ENCODE peak calls at places on chromosome 14, in four cellular contexts. One of them, this sample, is unnamed.

GRCh38 chr14:42140831-42141279 is 534.2 kb downstream of the LRFN5 start:
- DNase-seq in HepG2: no peak
- DNase-seq in H1: no peak
- DNase-seq in GM12878: no peak
- DNase-seq in this sample: no peak

GRCh38 chr14:68757618-68758081 is 35.2 kb downstream of the ZFP36L1 start:
- DNase-seq in HepG2: peak
- DNase-seq in H1: no peak
- DNase-seq in GM12878: no peak
- DNase-seq in this sample: no peak

GRCh38 chr14:103103461-103104388 is 9.2 kb downstream of the EXOC3L4 start:
- DNase-seq in HepG2: peak
- DNase-seq in H1: peak
- DNase-seq in GM12878: no peak
- DNase-seq in this sample: peak

GRCh38 chr14:78127233-78127632 is 42.9 kb upstream of the NRXN3 start:
- DNase-seq in HepG2: no peak
- DNase-seq in H1: no peak
- DNase-seq in GM12878: no peak
- DNase-seq in this sample: no peak

GRCh38 chr14:88706425-88706824 is 86.3 kb downstream of the EML5 start:
- DNase-seq in HepG2: no peak
- DNase-seq in H1: no peak
- DNase-seq in GM12878: no peak
- DNase-seq in this sample: no peak

GRCh38 chr14:70931008-70931407 is 23.7 kb downstream of the PCNX1 start:
- DNase-seq in HepG2: no peak
- DNase-seq in H1: no peak
- DNase-seq in GM12878: no peak
- DNase-seq in this sample: no peak

GRCh38 chr14:68282479-68283377 is 463.1 kb downstream of the RAD51B start:
- DNase-seq in HepG2: peak
- DNase-seq in H1: no peak
- DNase-seq in GM12878: peak
- DNase-seq in this sample: no peak

GRCh38 chr14:33016611-33017010 is 77.9 kb downstream of the NPAS3 start:
- DNase-seq in HepG2: no peak
- DNase-seq in H1: no peak
- DNase-seq in GM12878: no peak
- DNase-seq in this sample: no peak

GRCh38 chr14:104138098-104138890 is at the start of gene KIF26A:
- DNase-seq in HepG2: no peak
- DNase-seq in H1: peak
- DNase-seq in GM12878: no peak
- DNase-seq in this sample: peak

GRCh38 chr14:75120546-75121291 is 6.1 kb downstream of the NEK9 start:
- DNase-seq in HepG2: no peak
- DNase-seq in H1: no peak
- DNase-seq in GM12878: no peak
- DNase-seq in this sample: no peak

GRCh38 chr14:69880051-69880487 is 853 bp downstream of the SMOC1 start:
- DNase-seq in HepG2: peak
- DNase-seq in H1: no peak
- DNase-seq in GM12878: no peak
- DNase-seq in this sample: no peak

GRCh38 chr14:77145975-77146740 is 4.6 kb upstream of the ZDHHC22 start:
- DNase-seq in HepG2: no peak
- DNase-seq in H1: no peak
- DNase-seq in GM12878: no peak
- DNase-seq in this sample: peak

GRCh38 chr14:89198544-89199329 is 218.3 kb downstream of the FOXN3 start:
- DNase-seq in HepG2: no peak
- DNase-seq in H1: no peak
- DNase-seq in GM12878: no peak
- DNase-seq in this sample: no peak

GRCh38 chr14:30883508-30884294 is 9.3 kb downstream of the COCH start:
- DNase-seq in HepG2: no peak
- DNase-seq in H1: no peak
- DNase-seq in GM12878: no peak
- DNase-seq in this sample: no peak

GRCh38 chr14:61925732-61926445 is 163.7 kb downstream of the SNAPC1 start:
- DNase-seq in HepG2: no peak
- DNase-seq in H1: no peak
- DNase-seq in GM12878: no peak
- DNase-seq in this sample: no peak

GRCh38 chr14:96071561-96071960 is 32.4 kb downstream of the C14orf132 start:
- DNase-seq in HepG2: no peak
- DNase-seq in H1: no peak
- DNase-seq in GM12878: no peak
- DNase-seq in this sample: no peak

GRCh38 chr14:103767306-103767894 is 51.8 kb downstream of the ZFYVE21 start:
- DNase-seq in HepG2: no peak
- DNase-seq in H1: no peak
- DNase-seq in GM12878: no peak
- DNase-seq in this sample: no peak

GRCh38 chr14:52240623-52241022 is 26.9 kb upstream of the PTGDR start:
- DNase-seq in HepG2: no peak
- DNase-seq in H1: no peak
- DNase-seq in GM12878: no peak
- DNase-seq in this sample: no peak

GRCh38 chr14:34199585-34199984 is 248.7 kb upstream of the EGLN3 start:
- DNase-seq in HepG2: no peak
- DNase-seq in H1: no peak
- DNase-seq in GM12878: no peak
- DNase-seq in this sample: no peak

GRCh38 chr14:68307769-68308168 is 485.1 kb downstream of the ZFP36L1 start:
- DNase-seq in HepG2: no peak
- DNase-seq in H1: no peak
- DNase-seq in GM12878: no peak
- DNase-seq in this sample: no peak

GRCh38 chr14:104195854-104196253 is 57.5 kb downstream of the KIF26A start:
- DNase-seq in HepG2: no peak
- DNase-seq in H1: no peak
- DNase-seq in GM12878: no peak
- DNase-seq in this sample: no peak

GRCh38 chr14:64212666-64213065 is 81.5 kb downstream of the ESR2 start:
- DNase-seq in HepG2: no peak
- DNase-seq in H1: no peak
- DNase-seq in GM12878: no peak
- DNase-seq in this sample: no peak

GRCh38 chr14:61101803-61102548 is 120.9 kb downstream of the SLC38A6 start:
- DNase-seq in HepG2: no peak
- DNase-seq in H1: peak
- DNase-seq in GM12878: no peak
- DNase-seq in this sample: no peak

GRCh38 chr14:90697146-90697545 is 119.1 kb downstream of the TTC7B start:
- DNase-seq in HepG2: no peak
- DNase-seq in H1: no peak
- DNase-seq in GM12878: no peak
- DNase-seq in this sample: no peak

GRCh38 chr14:63770187-63770807 is 42.4 kb upstream of the SGPP1 start:
- DNase-seq in HepG2: peak
- DNase-seq in H1: no peak
- DNase-seq in GM12878: no peak
- DNase-seq in this sample: peak

GRCh38 chr14:68039593-68039992 is 220.0 kb downstream of the RAD51B start:
- DNase-seq in HepG2: no peak
- DNase-seq in H1: no peak
- DNase-seq in GM12878: no peak
- DNase-seq in this sample: no peak

GRCh38 chr14:59630281-59630963 is 53.8 kb upstream of the CCDC175 start:
- DNase-seq in HepG2: no peak
- DNase-seq in H1: peak
- DNase-seq in GM12878: no peak
- DNase-seq in this sample: peak

GRCh38 chr14:94047581-94047980 is 21.4 kb downstream of the OTUB2 start:
- DNase-seq in HepG2: no peak
- DNase-seq in H1: no peak
- DNase-seq in GM12878: no peak
- DNase-seq in this sample: no peak

GRCh38 chr14:33736299-33736698 is 214.6 kb downstream of the EGLN3 start:
- DNase-seq in HepG2: no peak
- DNase-seq in H1: no peak
- DNase-seq in GM12878: no peak
- DNase-seq in this sample: no peak

GRCh38 chr14:67166450-67166853 is 22.8 kb upstream of the GARIN2 start:
- DNase-seq in HepG2: no peak
- DNase-seq in H1: no peak
- DNase-seq in GM12878: no peak
- DNase-seq in this sample: peak

GRCh38 chr14:103023881-103024473 is 33.4 kb downstream of the CDC42BPB start:
- DNase-seq in HepG2: no peak
- DNase-seq in H1: no peak
- DNase-seq in GM12878: no peak
- DNase-seq in this sample: peak

GRCh38 chr14:85566603-85567002 is 36.7 kb downstream of the FLRT2 start:
- DNase-seq in HepG2: no peak
- DNase-seq in H1: no peak
- DNase-seq in GM12878: no peak
- DNase-seq in this sample: no peak

GRCh38 chr14:69316449-69317391 is 56.8 kb downstream of the GALNT16 start:
- DNase-seq in HepG2: no peak
- DNase-seq in H1: peak
- DNase-seq in GM12878: no peak
- DNase-seq in this sample: no peak

GRCh38 chr14:60807971-60808370 is 73.4 kb downstream of the MNAT1 start:
- DNase-seq in HepG2: no peak
- DNase-seq in H1: no peak
- DNase-seq in GM12878: no peak
- DNase-seq in this sample: no peak

GRCh38 chr14:65972891-65973290 is 513.3 kb upstream of the CCDC196 start:
- DNase-seq in HepG2: no peak
- DNase-seq in H1: no peak
- DNase-seq in GM12878: no peak
- DNase-seq in this sample: no peak

GRCh38 chr14:68561531-68562007 is 231.3 kb downstream of the ZFP36L1 start:
- DNase-seq in HepG2: peak
- DNase-seq in H1: no peak
- DNase-seq in GM12878: no peak
- DNase-seq in this sample: no peak

GRCh38 chr14:32603992-32604391 is 274.9 kb downstream of the AKAP6 start:
- DNase-seq in HepG2: no peak
- DNase-seq in H1: no peak
- DNase-seq in GM12878: no peak
- DNase-seq in this sample: no peak

GRCh38 chr14:100440758-100441203 is 117.6 kb downstream of the SLC25A47 start:
- DNase-seq in HepG2: no peak
- DNase-seq in H1: no peak
- DNase-seq in GM12878: no peak
- DNase-seq in this sample: peak

GRCh38 chr14:100439781-100440180 is 116.6 kb downstream of the SLC25A47 start:
- DNase-seq in HepG2: no peak
- DNase-seq in H1: no peak
- DNase-seq in GM12878: no peak
- DNase-seq in this sample: no peak

GRCh38 chr14:100438271-100438670 is 115.1 kb downstream of the SLC25A47 start:
- DNase-seq in HepG2: no peak
- DNase-seq in H1: no peak
- DNase-seq in GM12878: no peak
- DNase-seq in this sample: peak

GRCh38 chr14:100440207-100440631 is 117.1 kb downstream of the SLC25A47 start:
- DNase-seq in HepG2: peak
- DNase-seq in H1: peak
- DNase-seq in GM12878: no peak
- DNase-seq in this sample: peak

DNA sequence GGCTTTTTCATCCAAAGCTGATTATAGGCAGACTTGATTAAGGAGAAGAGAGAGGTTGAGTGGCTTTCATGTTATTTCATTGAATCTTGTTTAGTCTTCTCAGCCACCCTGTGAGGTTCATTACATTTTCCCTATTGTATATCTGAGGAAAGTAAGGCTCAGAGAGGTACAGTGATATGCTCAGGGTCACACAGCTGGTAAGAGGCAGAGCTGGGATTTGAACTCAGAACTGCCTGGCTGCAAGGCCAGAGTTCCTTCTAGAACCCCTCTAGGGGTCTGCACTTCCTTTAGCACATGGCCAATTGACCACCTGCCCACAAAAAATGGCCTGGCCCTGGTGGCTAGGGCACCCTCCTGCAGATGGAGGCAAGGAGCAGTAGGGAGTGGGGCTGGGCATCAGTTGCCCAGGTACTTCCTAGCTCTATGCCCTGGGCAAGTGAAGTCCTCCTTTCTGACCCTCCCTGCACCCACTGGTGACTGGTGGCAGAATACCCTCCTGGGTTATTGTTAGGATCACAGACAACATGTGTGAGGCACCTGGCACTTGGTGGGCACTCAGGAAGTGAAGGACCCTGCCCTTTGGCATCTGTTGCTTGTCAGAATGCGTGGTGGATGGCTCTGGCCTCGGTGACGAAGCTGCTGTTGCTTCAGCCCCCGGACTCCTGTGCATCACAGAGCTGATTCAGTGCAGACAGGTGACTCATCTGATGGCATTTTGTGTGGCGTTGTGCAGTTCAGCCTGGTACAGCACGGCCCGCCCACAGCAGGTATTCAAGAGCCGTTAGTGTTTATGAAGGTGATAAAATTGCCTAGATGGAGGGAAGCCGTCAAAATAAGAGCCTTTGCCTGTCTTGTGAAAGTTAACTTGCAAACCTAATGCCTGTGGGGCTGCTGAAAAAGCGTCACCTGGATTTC is 115.8 kb downstream of the SLC25A47 start:
- DNase-seq in HepG2: peak
- DNase-seq in H1: no peak
- DNase-seq in GM12878: no peak
- DNase-seq in this sample: no peak
- TF ChIP-seq POLR2AphosphoS5 in HepG2: no peak
- TF ChIP-seq POLR2AphosphoS5 in H1: no peak
- TF ChIP-seq POLR2AphosphoS5 in GM12878: no peak
- TF ChIP-seq POLR2AphosphoS5 in this sample: peak

GRCh38 chr14:40362856-40363255 is 930.6 kb upstream of the FBXO33 start:
- DNase-seq in HepG2: no peak
- DNase-seq in H1: no peak
- DNase-seq in GM12878: no peak
- DNase-seq in this sample: no peak
- TF ChIP-seq TCF12 in HepG2: no peak
- TF ChIP-seq TCF12 in H1: no peak
- TF ChIP-seq TCF12 in GM12878: no peak
- TF ChIP-seq TCF12 in this sample: no peak

GRCh38 chr14:73731111-73731510 is 16.9 kb upstream of the PNMA1 start:
- DNase-seq in HepG2: no peak
- DNase-seq in H1: no peak
- DNase-seq in GM12878: no peak
- DNase-seq in this sample: no peak
- TF ChIP-seq POLR2AphosphoS5 in HepG2: no peak
- TF ChIP-seq POLR2AphosphoS5 in H1: no peak
- TF ChIP-seq POLR2AphosphoS5 in GM12878: no peak
- TF ChIP-seq POLR2AphosphoS5 in this sample: no peak

GRCh38 chr14:24297190-24297964 is 2.2 kb downstream of the DHRS1 start:
- DNase-seq in HepG2: peak
- DNase-seq in H1: no peak
- DNase-seq in GM12878: no peak
- DNase-seq in this sample: peak
- TF ChIP-seq TCF12 in HepG2: no peak
- TF ChIP-seq TCF12 in H1: no peak
- TF ChIP-seq TCF12 in GM12878: no peak
- TF ChIP-seq TCF12 in this sample: no peak